ENCODE peak calls at places on chromosomes 12 and 14, in four cellular contexts. Y is AG04450, M is HepG2, W is psoas muscle. D is an unnamed sample.

GRCh38 chr12:100077367-100077766 is 65.3 kb downstream of the BLTP3B start:
- DNase-seq in Y (no peak), M (peak), W (no peak), D (no peak)

GRCh38 chr14:89702151-89702936 is 252.2 kb downstream of the EFCAB11 start:
- DNase-seq in Y (peak), M (no peak), W (peak), D (no peak)

GRCh38 chr14:101926620-101927019 is 37.8 kb upstream of the DYNC1H1 start:
- DNase-seq in Y (no peak), M (no peak), W (no peak), D (no peak)

GRCh38 chr14:96574633-96575191 is 72.5 kb downstream of the PAPOLA start:
- DNase-seq in Y (peak), M (no peak), W (no peak), D (peak)

GRCh38 chr14:85634205-85634604 is 104.3 kb downstream of the FLRT2 start:
- DNase-seq in Y (no peak), M (no peak), W (no peak), D (no peak)

GRCh38 chr14:100450736-100451135 is 127.6 kb downstream of the SLC25A47 start:
- DNase-seq in Y (no peak), M (no peak), W (no peak), D (no peak)

GRCh38 chr12:64883264-64884163 is 59.1 kb downstream of the TBC1D30 start:
- DNase-seq in Y (no peak), M (peak), W (no peak), D (no peak)

GRCh38 chr12:3049596-3050314 is 27.4 kb upstream of the TSPAN9 start:
- DNase-seq in Y (no peak), M (no peak), W (no peak), D (no peak)

GRCh38 chr14:54529811-54530210 is 20.1 kb downstream of the CGRRF1 start:
- DNase-seq in Y (no peak), M (no peak), W (no peak), D (no peak)

GRCh38 chr12:73867147-73867546 is 670.5 kb upstream of the ATXN7L3B start:
- DNase-seq in Y (no peak), M (no peak), W (no peak), D (no peak)

GRCh38 chr12:54054442-54055332 is 1.1 kb downstream of the HOXC4 start:
- DNase-seq in Y (no peak), M (no peak), W (no peak), D (no peak)

GRCh38 chr14:65704850-65705249 is 292.3 kb downstream of the FUT8 start:
- DNase-seq in Y (no peak), M (no peak), W (no peak), D (no peak)

GRCh38 chr12:69284131-69284530 is 44.8 kb downstream of the CPSF6 start:
- DNase-seq in Y (peak), M (peak), W (peak), D (no peak)

GRCh38 chr14:96881713-96882112 is 84.5 kb downstream of the VRK1 start:
- DNase-seq in Y (no peak), M (no peak), W (no peak), D (no peak)

GRCh38 chr14:60506985-60507829 is 1.7 kb upstream of the SIX6 start:
- DNase-seq in Y (no peak), M (no peak), W (no peak), D (no peak)

GRCh38 chr12:123937707-123938600 is 34.7 kb downstream of the CCDC92 start:
- DNase-seq in Y (no peak), M (no peak), W (no peak), D (no peak)

GRCh38 chr14:37087520-37087919 is 84.9 kb downstream of the SLC25A21 start:
- DNase-seq in Y (no peak), M (no peak), W (no peak), D (no peak)
- TF ChIP-seq CTCF in Y (no peak), M (no peak), W (no peak), D (no peak)

GRCh38 chr14:73680821-73681220 is 33.4 kb downstream of the PNMA1 start:
- DNase-seq in Y (no peak), M (no peak), W (no peak), D (no peak)
- H3K4me3 ChIP-seq in Y (no peak), M (no peak), W (no peak), D (no peak)

GRCh38 chr12:105426766-105427165 is 96.3 kb downstream of the C12orf75 start:
- DNase-seq in Y (no peak), M (no peak), W (no peak), D (no peak)

GRCh38 chr12:105428793-105429192 is 98.3 kb downstream of the C12orf75 start:
- DNase-seq in Y (no peak), M (no peak), W (no peak), D (no peak)

GRCh38 chr12:105425263-105426174 is 95.0 kb downstream of the C12orf75 start:
- DNase-seq in Y (no peak), M (no peak), W (no peak), D (no peak)

GRCh38 chr12:105431537-105431936 is 101.0 kb downstream of the C12orf75 start:
- DNase-seq in Y (no peak), M (no peak), W (no peak), D (no peak)

GRCh38 chr12:105427883-105428282 is 97.4 kb downstream of the C12orf75 start:
- DNase-seq in Y (no peak), M (no peak), W (no peak), D (no peak)
- TF ChIP-seq CTCF in Y (peak), M (no peak), W (no peak), D (no peak)

DNA sequence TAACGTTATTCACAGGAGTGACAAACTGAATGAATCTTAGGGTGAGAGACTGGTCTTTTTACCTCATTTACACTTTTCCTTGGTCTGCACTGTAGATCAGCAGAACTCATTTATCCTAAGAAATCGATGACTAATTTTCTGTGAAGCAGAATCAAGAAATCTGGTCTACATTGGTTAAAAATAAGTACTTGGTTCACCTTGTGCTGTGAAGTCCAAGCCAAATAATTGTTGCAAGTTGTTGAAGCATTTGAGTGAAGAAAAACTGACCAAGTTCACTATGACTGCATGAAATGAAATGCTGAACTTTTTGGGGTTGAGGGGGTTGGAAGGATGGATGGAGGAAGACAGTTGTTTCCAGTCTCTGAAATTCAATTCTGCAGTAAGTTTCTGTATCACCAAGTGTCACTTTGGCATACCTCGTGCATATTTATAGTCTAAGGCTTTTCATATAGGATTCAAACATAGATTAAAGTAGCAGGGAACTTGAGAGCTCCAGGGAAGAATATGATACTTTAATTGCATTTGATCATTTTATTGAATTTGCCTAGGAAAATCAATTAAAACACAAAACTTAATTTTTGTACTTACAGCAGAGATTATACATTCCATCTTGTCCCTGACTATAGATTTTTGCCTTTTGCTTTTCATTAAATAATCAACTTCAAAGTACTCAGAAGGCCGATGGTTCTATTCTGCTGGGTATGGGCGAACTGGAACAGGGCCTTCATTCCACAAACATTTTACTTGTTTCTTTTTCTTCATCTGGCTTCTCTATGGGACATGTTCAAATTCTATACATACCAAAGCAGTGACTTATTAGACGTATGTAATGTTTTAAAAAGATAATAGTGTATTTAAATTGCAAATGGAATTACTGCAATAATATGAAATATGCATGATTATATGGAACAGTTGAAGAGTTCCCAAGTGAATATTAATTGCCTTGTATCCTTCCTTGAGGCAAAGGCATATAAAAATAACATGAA is 75.2 kb downstream of the FAR2 start:
- DNase-seq in Y (no peak), M (no peak), W (no peak), D (peak)
- H3K4me3 ChIP-seq in Y (no peak), M (no peak), W (no peak), D (no peak)

GRCh38 chr12:48780381-48781025 is 8.4 kb downstream of the ADCY6 start:
- DNase-seq in Y (no peak), M (no peak), W (no peak), D (no peak)

GRCh38 chr12:48782457-48783395 is 6.2 kb downstream of the ADCY6 start:
- DNase-seq in Y (no peak), M (no peak), W (no peak), D (no peak)

GRCh38 chr12:48781750-48782456 is 7.0 kb downstream of the ADCY6 start:
- DNase-seq in Y (no peak), M (no peak), W (no peak), D (no peak)

GRCh38 chr12:48786591-48787544 is 2.0 kb downstream of the ADCY6 start:
- DNase-seq in Y (no peak), M (no peak), W (no peak), D (no peak)

GRCh38 chr12:48783432-48783831 is 5.5 kb downstream of the ADCY6 start:
- DNase-seq in Y (no peak), M (no peak), W (no peak), D (no peak)
- TF ChIP-seq CTCF in Y (no peak), M (no peak), W (no peak), D (no peak)

GRCh38 chr14:20989787-20990600 is at the start of gene METTL17:
- DNase-seq in Y (peak), M (peak), W (peak), D (peak)
- H3K4me3 ChIP-seq in Y (peak), M (peak), W (peak), D (peak)

GRCh38 chr12:52423661-52424503 is 10.3 kb downstream of the KRT75 start:
- DNase-seq in Y (no peak), M (no peak), W (no peak), D (no peak)

GRCh38 chr12:52427083-52427482 is 7.1 kb downstream of the KRT75 start:
- DNase-seq in Y (no peak), M (no peak), W (no peak), D (no peak)

GRCh38 chr12:52425466-52425865 is 8.7 kb downstream of the KRT75 start:
- DNase-seq in Y (no peak), M (no peak), W (no peak), D (no peak)

GRCh38 chr12:52426034-52426433 is 8.1 kb downstream of the KRT75 start:
- DNase-seq in Y (no peak), M (no peak), W (no peak), D (no peak)

GRCh38 chr12:52428121-52428520 is 6.0 kb downstream of the KRT75 start:
- DNase-seq in Y (no peak), M (no peak), W (no peak), D (no peak)
- TF ChIP-seq CTCF in Y (no peak), M (peak), W (no peak), D (no peak)

GRCh38 chr12:1083086-1083887 is 92.3 kb downstream of the ERC1 start:
- DNase-seq in Y (no peak), M (no peak), W (no peak), D (no peak)
- H3K4me3 ChIP-seq in Y (no peak), M (no peak), W (peak), D (no peak)

DNA sequence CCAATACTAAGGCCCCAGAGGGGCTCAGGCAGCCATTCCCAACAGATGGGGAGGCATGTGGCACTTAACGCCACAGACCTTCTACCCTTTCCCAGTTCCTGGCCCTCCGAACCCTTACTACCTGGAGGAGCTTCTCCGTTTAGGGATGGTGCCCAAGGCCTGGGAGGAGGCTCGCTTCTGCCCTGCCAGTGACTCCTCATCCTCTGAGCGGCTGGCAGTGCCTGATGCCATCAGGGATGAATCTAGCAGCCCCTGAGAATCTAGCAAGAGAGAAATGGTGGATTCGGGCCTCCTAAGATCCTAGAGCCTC is 2.0 kb downstream of the MCRS1 start:
- DNase-seq in Y (no peak), M (no peak), W (no peak), D (no peak)
- TF ChIP-seq CTCF in Y (no peak), M (no peak), W (no peak), D (no peak)

DNA sequence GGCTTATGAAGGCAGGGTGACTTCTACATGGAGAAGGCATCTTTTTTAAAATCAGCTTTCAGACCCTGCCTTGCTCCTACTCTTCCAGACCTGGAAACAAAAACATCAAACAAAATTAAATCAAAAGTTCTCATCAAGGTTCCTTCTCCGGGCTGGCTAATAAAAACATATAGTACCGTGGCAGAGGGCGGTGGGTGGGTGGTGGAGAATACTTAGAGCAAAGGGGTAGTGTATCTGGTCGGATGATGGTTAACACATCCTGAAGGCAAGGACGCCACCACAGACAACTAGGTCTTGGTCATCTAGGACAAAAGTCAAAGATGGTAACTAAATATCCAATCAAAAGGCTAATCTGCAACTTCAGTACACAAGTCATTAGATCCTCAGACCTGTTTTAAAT is 1.8 kb downstream of the DAD1 start:
- DNase-seq in Y (no peak), M (no peak), W (no peak), D (no peak)
- H3K4me3 ChIP-seq in Y (no peak), M (peak), W (peak), D (no peak)